ENCODE peak calls at places on chromosomes 6 and 20, in five cellular contexts. I is astrocyte, J is activated B cell treated with CpG ODN at 0.5 μM for 24 hours, A is astrocyte of the spinal cord, N is brain microvascular endothelial cell. C is an unnamed sample.
A peak's percentile ranks its signal among the peaks of the same experiment; 100 is the strongest.

GRCh38 chr6:33061987-33062386 is 11.5 kb downstream of the HLA-DPA1 start:
- DNase-seq in J (no peak), A (no peak), I (no peak), N (no peak), C (no peak)

GRCh38 chr6:21227486-21227885 is 366.1 kb upstream of the SOX4 start:
- DNase-seq in N (peak; percentile 5), I (peak; percentile 61), A (peak; percentile 34), J (no peak), C (no peak)

GRCh38 chr20:32965581-32966373 is 38.5 kb downstream of the SUN5 start:
- DNase-seq in J (peak; percentile 9), I (no peak), N (no peak), A (no peak), C (no peak)

GRCh38 chr6:44223471-44224153 is at the start of gene SLC29A1:
- DNase-seq in A (peak; percentile 33), J (peak; percentile 81), I (no peak), N (no peak), C (peak; percentile 99)

GRCh38 chr6:32519117-32519909 is 10.8 kb downstream of the HLA-DRB5 start:
- DNase-seq in J (no peak), I (no peak), A (no peak), N (no peak), C (no peak)

GRCh38 chr6:3697609-3698008 is 53.9 kb downstream of the PXDC1 start:
- DNase-seq in J (no peak), A (peak; percentile 93), I (peak; percentile 97), N (peak; percentile 84), C (no peak)

GRCh38 chr6:98971303-98971702 is 23.6 kb upstream of the FBXL4 start:
- DNase-seq in I (no peak), J (no peak), N (no peak), A (no peak), C (no peak)

GRCh38 chr20:57392512-57393271 is 1.5 kb downstream of the RBM38 start:
- DNase-seq in I (no peak), A (no peak), J (peak; percentile 61), N (no peak), C (no peak)

GRCh38 chr6:3814539-3814938 is 34.6 kb upstream of the FAM50B start:
- DNase-seq in N (no peak), J (no peak), A (no peak), I (no peak), C (no peak)

GRCh38 chr6:4021862-4022715 is 56.8 kb downstream of the FAM217A start:
- DNase-seq in N (no peak), J (no peak), A (peak; percentile 31), I (peak; percentile 1), C (no peak)

GRCh38 chr6:2900221-2900807 is 2.8 kb downstream of the SERPINB9 start:
- DNase-seq in A (no peak), N (no peak), J (no peak), I (no peak), C (no peak)

GRCh38 chr6:71965404-71965803 is 79.1 kb downstream of the RIMS1 start:
- DNase-seq in J (no peak), I (no peak), A (no peak), N (no peak), C (no peak)

GRCh38 chr20:52230406-52230805 is 38.8 kb upstream of the ZFP64 start:
- DNase-seq in N (peak; percentile 8), A (peak; percentile 8), J (no peak), I (no peak), C (no peak)

GRCh38 chr20:41230136-41230535 is 87.4 kb downstream of the ZHX3 start:
- DNase-seq in I (no peak), A (no peak), N (no peak), J (no peak), C (no peak)

GRCh38 chr6:169292340-169293124 is 38.9 kb upstream of the THBS2 start:
- DNase-seq in J (no peak), I (peak; percentile 91), N (peak; percentile 91), A (peak; percentile 91), C (no peak)

GRCh38 chr6:14665827-14666724 is 548.5 kb downstream of the CD83 start:
- DNase-seq in J (no peak), N (peak; percentile 99), A (peak; percentile 93), I (peak; percentile 96), C (no peak)

GRCh38 chr6:34274129-34274528 is 25.3 kb upstream of the SMIM29 start:
- DNase-seq in I (no peak), N (no peak), A (no peak), J (no peak), C (no peak)

GRCh38 chr20:13800728-13801134 is 15.9 kb downstream of the NDUFAF5 start:
- DNase-seq in N (peak; percentile 69), I (peak; percentile 93), A (peak; percentile 91), J (no peak), C (no peak)

GRCh38 chr6:163725008-163725941 is 310.8 kb downstream of the QKI start:
- DNase-seq in N (no peak), I (no peak), A (no peak), J (no peak), C (no peak)

GRCh38 chr6:43570876-43571441 is 4.9 kb downstream of the XPO5 start:
- DNase-seq in N (no peak), J (no peak), I (peak; percentile 12), A (no peak), C (no peak)

GRCh38 chr6:18497006-18497405 is 109.9 kb downstream of the RNF144B start:
- DNase-seq in I (no peak), J (no peak), A (no peak), N (no peak), C (no peak)

GRCh38 chr20:19847383-19847782 is 89.3 kb downstream of the RIN2 start:
- DNase-seq in N (no peak), J (no peak), I (no peak), A (no peak), C (no peak)

GRCh38 chr6:26180346-26180745 is 93.1 kb downstream of the HFE start:
- DNase-seq in I (no peak), A (no peak), J (no peak), N (no peak), C (no peak)

GRCh38 chr20:62535282-62535811 is 59.6 kb upstream of the GATA5 start:
- DNase-seq in J (no peak), I (no peak), N (no peak), A (no peak), C (no peak)

GRCh38 chr6:4102687-4103244 is 23.8 kb upstream of the FAM217A start:
- DNase-seq in A (no peak), N (no peak), I (no peak), J (no peak), C (peak; percentile 41)

GRCh38 chr6:25144919-25145318 is 134.3 kb upstream of the CARMIL1 start:
- DNase-seq in J (no peak), I (no peak), N (no peak), A (no peak), C (no peak)
- TF ChIP-seq CTCF in J (no peak), I (no peak), N (no peak), A (no peak), C (no peak)

DNA sequence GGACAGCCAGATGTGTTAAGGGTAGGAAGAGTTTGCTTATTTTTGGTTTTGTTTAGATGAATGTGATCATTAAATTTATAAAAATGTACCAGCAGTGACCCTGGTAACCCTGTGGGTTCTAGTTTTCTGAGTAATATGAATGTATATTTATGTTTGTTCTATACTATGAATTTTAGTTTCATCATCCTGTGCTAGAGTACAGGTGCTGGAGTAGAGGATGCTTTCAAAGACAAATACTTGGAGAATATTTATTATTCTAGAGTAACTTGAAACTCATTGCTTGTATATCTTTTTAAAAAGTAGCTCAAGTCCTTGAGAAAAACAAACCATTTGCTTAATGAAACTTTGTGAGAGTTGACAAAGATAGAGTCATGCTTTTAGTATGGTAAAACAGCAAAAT is 7.8 kb downstream of the LRRC1 start:
- DNase-seq in N (no peak), I (no peak), J (no peak), A (no peak), C (no peak)
- TF ChIP-seq CTCF in N (no peak), I (no peak), J (no peak), A (no peak), C (no peak)

GRCh38 chr6:157427969-157428368 is 47.0 kb downstream of the ZDHHC14 start:
- DNase-seq in J (no peak), A (no peak), I (no peak), N (no peak), C (no peak)

GRCh38 chr6:157428418-157429202 is 47.6 kb downstream of the ZDHHC14 start:
- DNase-seq in N (no peak), A (no peak), I (no peak), J (no peak), C (no peak)

GRCh38 chr6:157429248-157429647 is 48.3 kb downstream of the ZDHHC14 start:
- DNase-seq in I (no peak), N (no peak), A (no peak), J (no peak), C (no peak)

GRCh38 chr6:157420497-157420896 is 39.5 kb downstream of the ZDHHC14 start:
- DNase-seq in A (no peak), J (no peak), N (no peak), I (no peak), C (no peak)

GRCh38 chr6:157424491-157425020 is 43.6 kb downstream of the ZDHHC14 start:
- DNase-seq in I (no peak), J (no peak), N (no peak), A (no peak), C (no peak)
- TF ChIP-seq CTCF in I (no peak), J (no peak), N (no peak), A (no peak), C (no peak)

DNA sequence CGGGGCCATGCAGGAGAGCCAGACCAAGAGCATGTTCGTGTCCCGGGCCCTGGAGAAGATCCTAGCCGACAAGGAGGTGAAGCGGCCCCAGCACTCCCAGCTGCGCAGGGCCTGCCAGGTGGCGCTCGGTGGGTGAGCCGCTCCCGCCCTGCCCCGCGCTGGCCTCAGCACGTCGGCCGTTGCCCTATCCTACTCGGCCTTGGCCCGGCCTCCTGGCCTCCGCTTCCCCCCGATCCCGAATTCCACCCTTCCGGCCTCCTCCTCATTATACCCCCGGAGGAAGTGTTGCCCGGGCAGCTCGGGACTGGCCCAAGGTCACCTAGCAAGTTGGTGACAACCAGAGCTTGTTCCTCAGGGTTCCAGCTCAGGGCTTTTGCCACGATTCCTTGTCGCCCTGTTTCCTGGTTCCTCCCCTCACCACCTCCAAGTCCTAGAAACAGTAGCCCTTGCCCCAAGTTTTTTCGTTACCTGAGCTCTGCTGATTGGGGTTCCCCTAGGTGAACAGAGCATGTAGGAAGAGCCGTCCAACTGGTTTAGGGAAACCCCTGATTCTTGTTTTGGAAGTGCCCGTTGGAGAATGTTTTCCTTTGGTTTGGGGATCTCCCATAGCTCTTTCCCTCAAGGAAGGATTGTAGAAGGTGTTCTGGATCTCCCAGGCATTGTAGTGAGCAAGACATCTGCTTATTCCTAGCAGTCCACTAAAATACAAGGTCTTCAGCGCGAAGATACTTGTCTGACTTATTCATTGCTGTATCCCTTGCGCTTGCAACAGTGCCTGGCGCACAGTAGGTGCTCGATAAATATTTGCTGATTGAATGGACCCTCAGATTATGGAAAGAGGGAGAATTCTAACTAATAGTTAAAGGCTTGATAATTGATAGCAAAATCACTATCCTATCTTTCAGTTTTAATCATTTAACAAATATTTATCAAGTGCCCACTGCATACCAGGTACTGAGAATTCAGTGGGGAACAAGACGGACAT is 664 bp downstream of the ARFGEF2 start:
- DNase-seq in A (peak; percentile 20), N (no peak), J (no peak), I (peak; percentile 26), C (no peak)
- TF ChIP-seq CTCF in A (no peak), N (no peak), J (no peak), I (no peak), C (no peak)